ENCODE peak calls at places on chromosomes 7 and 10, in four cellular contexts. V is GM12891, F is GM12878, M is K562. R is an unnamed sample.

GRCh38 chr7:22675917-22676343 is 51.1 kb upstream of the IL6 start:
- DNase-seq in V (no peak), F (no peak), M (no peak), R (no peak)

GRCh38 chr10:114288424-114289095 is 49.5 kb downstream of the VWA2 start:
- DNase-seq in V (no peak), F (no peak), M (no peak), R (no peak)

GRCh38 chr10:7185367-7185690 is 225.5 kb downstream of the SFMBT2 start:
- DNase-seq in V (no peak), F (no peak), M (no peak), R (no peak)

GRCh38 chr7:47331179-47331565 is 250.7 kb downstream of the TNS3 start:
- DNase-seq in V (no peak), F (no peak), M (no peak), R (no peak)

GRCh38 chr7:140035400-140036223 is 27.1 kb downstream of the PARP12 start:
- DNase-seq in V (no peak), F (no peak), M (no peak), R (no peak)

GRCh38 chr10:10579709-10580108 is 438.0 kb upstream of the CELF2 start:
- DNase-seq in V (no peak), F (no peak), M (no peak), R (no peak)

GRCh38 chr7:1940402-1940786 is 270.3 kb downstream of the ELFN1 start:
- DNase-seq in V (peak; percentile 94), F (peak; percentile 55), M (peak; percentile 33), R (peak; percentile 96)

GRCh38 chr10:100103581-100103980 is 21.9 kb upstream of the CPN1 start:
- DNase-seq in V (no peak), F (no peak), M (no peak), R (no peak)

GRCh38 chr10:110399163-110400094 is 94.7 kb upstream of the SMNDC1 start:
- DNase-seq in V (no peak), F (no peak), M (no peak), R (no peak)

GRCh38 chr7:127997226-127997922 is 33.9 kb downstream of the LRRC4 start:
- DNase-seq in V (no peak), F (no peak), M (no peak), R (no peak)

GRCh38 chr10:1290071-1290471 is 233.9 kb downstream of the WDR37 start:
- DNase-seq in V (no peak), F (no peak), M (no peak), R (no peak)

GRCh38 chr7:132436121-132436520 is 140.1 kb downstream of the PLXNA4 start:
- DNase-seq in V (no peak), F (no peak), M (no peak), R (no peak)

GRCh38 chr10:31467791-31468535 is 148.9 kb downstream of the ZEB1 start:
- DNase-seq in V (no peak), F (no peak), M (peak; percentile 3), R (no peak)

GRCh38 chr10:47028466-47028865 is 117.2 kb downstream of the PTPN20 start:
- DNase-seq in V (no peak), F (no peak), M (no peak), R (no peak)

GRCh38 chr7:133618970-133619369 is 366.1 kb downstream of the EXOC4 start:
- DNase-seq in V (no peak), F (no peak), M (no peak), R (no peak)

GRCh38 chr10:76444034-76444800 is 1012.8 kb downstream of the LRMDA start:
- DNase-seq in V (no peak), F (no peak), M (no peak), R (no peak)

GRCh38 chr7:130956417-130957139 is 222.6 kb upstream of the KLF14 start:
- DNase-seq in V (no peak), F (no peak), M (no peak), R (no peak)

GRCh38 chr7:130957140-130957513 is 223.1 kb upstream of the KLF14 start:
- DNase-seq in V (no peak), F (no peak), M (no peak), R (no peak)

GRCh38 chr7:130953193-130953592 is 219.2 kb upstream of the KLF14 start:
- DNase-seq in V (no peak), F (no peak), M (no peak), R (no peak)

GRCh38 chr7:130955560-130955919 is 221.5 kb upstream of the KLF14 start:
- DNase-seq in V (no peak), F (no peak), M (no peak), R (no peak)

GRCh38 chr7:130954918-130955559 is 221.0 kb upstream of the KLF14 start:
- DNase-seq in V (no peak), F (no peak), M (no peak), R (no peak)
- TF ChIP-seq SPI1 in V (no peak), F (no peak), M (no peak), R (no peak)

GRCh38 chr7:74579800-74580685 is 77.5 kb upstream of the GTF2I start:
- DNase-seq in V (no peak), F (no peak), M (no peak), R (no peak)
- TF ChIP-seq POLR2AphosphoS5 in V (no peak), F (no peak), M (no peak), R (no peak)

GRCh38 chr10:28719789-28720436 is 42.6 kb downstream of the BAMBI start:
- DNase-seq in V (no peak), F (no peak), M (peak; percentile 41), R (no peak)

GRCh38 chr10:28721318-28721717 is 44.0 kb downstream of the BAMBI start:
- DNase-seq in V (no peak), F (no peak), M (no peak), R (no peak)

GRCh38 chr10:28717659-28718201 is 40.4 kb downstream of the BAMBI start:
- DNase-seq in V (no peak), F (no peak), M (no peak), R (no peak)

GRCh38 chr10:28716748-28717147 is 39.4 kb downstream of the BAMBI start:
- DNase-seq in V (no peak), F (no peak), M (no peak), R (no peak)

GRCh38 chr10:28722065-28722803 is 44.9 kb downstream of the BAMBI start:
- DNase-seq in V (no peak), F (no peak), M (no peak), R (no peak)
- TF ChIP-seq SPI1 in V (no peak), F (no peak), M (no peak), R (no peak)

DNA sequence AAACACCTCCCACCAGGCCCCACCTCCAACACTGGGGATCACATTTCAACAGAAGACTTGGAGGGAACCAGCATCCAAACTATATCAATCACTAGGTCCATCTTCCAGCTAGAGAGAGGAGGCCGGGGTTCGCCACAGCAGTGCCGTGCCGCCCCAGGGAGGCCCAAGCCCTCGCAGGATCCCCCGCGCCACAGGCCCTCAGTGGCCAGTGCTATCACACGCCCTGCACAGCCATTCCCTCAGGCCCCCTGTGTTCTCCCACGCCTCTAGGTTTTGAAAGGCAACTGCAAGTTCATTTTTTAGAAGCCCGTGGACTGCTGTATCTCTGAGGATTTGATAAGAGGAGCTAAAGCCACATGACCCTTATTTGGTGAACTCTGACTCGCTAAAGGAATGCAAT is 136.4 kb downstream of the OAT start:
- DNase-seq in V (no peak), F (no peak), M (no peak), R (no peak)
- TF ChIP-seq POLR2AphosphoS5 in V (no peak), F (no peak), M (no peak), R (no peak)

GRCh38 chr7:157017149-157017548 is 6.7 kb upstream of the MNX1 start:
- DNase-seq in V (no peak), F (no peak), M (no peak), R (no peak)

GRCh38 chr7:157019718-157020451 is 9.4 kb upstream of the MNX1 start:
- DNase-seq in V (no peak), F (no peak), M (no peak), R (no peak)

GRCh38 chr7:157017639-157018327 is 7.3 kb upstream of the MNX1 start:
- DNase-seq in V (no peak), F (no peak), M (no peak), R (no peak)

GRCh38 chr7:157018997-157019591 is 8.6 kb upstream of the MNX1 start:
- DNase-seq in V (no peak), F (no peak), M (no peak), R (no peak)

DNA sequence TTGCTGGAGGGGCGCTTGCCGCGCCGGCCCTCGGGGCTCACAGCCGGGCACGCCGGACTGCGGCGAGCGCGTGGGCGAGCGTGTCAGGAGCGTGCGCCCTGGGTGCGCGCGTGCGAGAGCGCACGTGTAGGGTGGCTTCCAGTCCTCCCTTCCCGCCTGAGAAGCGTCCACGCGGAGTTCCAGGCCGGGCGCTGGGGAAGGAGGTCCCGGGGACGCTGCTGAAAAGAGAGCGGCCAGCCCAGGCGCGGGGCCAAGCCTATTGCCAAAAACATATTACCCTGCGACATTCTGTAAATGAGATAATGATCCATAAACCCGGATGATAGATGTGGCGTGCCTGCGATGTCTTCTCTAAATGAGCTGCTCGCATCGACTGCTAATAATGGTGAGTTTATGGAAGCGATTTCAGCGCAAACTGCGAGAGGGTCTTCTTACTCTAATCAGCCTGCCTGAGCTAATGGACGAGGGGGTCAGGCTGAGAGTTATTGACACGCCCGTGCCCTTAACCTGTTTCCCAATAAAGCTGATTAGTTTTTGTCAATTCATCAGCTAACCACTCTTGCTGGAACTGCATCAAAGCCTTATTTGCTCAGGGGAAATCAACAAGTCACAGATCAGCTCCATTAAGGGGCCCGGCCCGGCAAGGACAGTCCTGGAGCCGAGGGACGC is 8.0 kb upstream of the MNX1 start:
- DNase-seq in V (no peak), F (no peak), M (no peak), R (no peak)
- TF ChIP-seq SPI1 in V (no peak), F (no peak), M (no peak), R (no peak)

R was measured in HL-60.